ENCODE peak calls at places on chromosome 9, in nine cellular contexts. One of them, this sample, is unnamed.

GRCh38 chr9:136722969-136723356 is 10.6 kb downstream of the DIPK1B start:
- DNase-seq in activated T-cell treated with anti-CD3 and anti-CD28 coated beads, Interleukin-2, amount 50 U/mL, for 72 hours: no peak
- DNase-seq in activated CD4-positive, CD25-positive, alpha-beta regulatory T cell: no peak
- DNase-seq in psoas muscle: no peak
- DNase-seq in astrocyte of the hippocampus: no peak
- DNase-seq in cortex of kidney: no peak
- DNase-seq in stomach: no peak
- DNase-seq in HCT116: no peak
- DNase-seq in LHCN-M2: no peak
- DNase-seq in this sample: no peak

GRCh38 chr9:112831969-112832368 is 58.7 kb downstream of the SLC46A2 start:
- DNase-seq in LHCN-M2: no peak
- DNase-seq in astrocyte of the hippocampus: no peak
- DNase-seq in psoas muscle: no peak
- DNase-seq in cortex of kidney: no peak
- DNase-seq in activated CD4-positive, CD25-positive, alpha-beta regulatory T cell: no peak
- DNase-seq in activated T-cell treated with anti-CD3 and anti-CD28 coated beads, Interleukin-2, amount 50 U/mL, for 72 hours: no peak
- DNase-seq in HCT116: no peak
- DNase-seq in stomach: no peak
- DNase-seq in this sample: no peak

GRCh38 chr9:114507726-114508125 is 2.5 kb upstream of the WHRN start:
- DNase-seq in cortex of kidney: no peak
- DNase-seq in HCT116: no peak
- DNase-seq in activated T-cell treated with anti-CD3 and anti-CD28 coated beads, Interleukin-2, amount 50 U/mL, for 72 hours: no peak
- DNase-seq in stomach: no peak
- DNase-seq in astrocyte of the hippocampus: peak
- DNase-seq in psoas muscle: no peak
- DNase-seq in LHCN-M2: peak
- DNase-seq in activated CD4-positive, CD25-positive, alpha-beta regulatory T cell: no peak
- DNase-seq in this sample: no peak

GRCh38 chr9:89433826-89434225 is 64.1 kb downstream of the SEMA4D start:
- DNase-seq in activated T-cell treated with anti-CD3 and anti-CD28 coated beads, Interleukin-2, amount 50 U/mL, for 72 hours: no peak
- DNase-seq in activated CD4-positive, CD25-positive, alpha-beta regulatory T cell: no peak
- DNase-seq in astrocyte of the hippocampus: peak
- DNase-seq in psoas muscle: peak
- DNase-seq in cortex of kidney: no peak
- DNase-seq in LHCN-M2: peak
- DNase-seq in stomach: no peak
- DNase-seq in HCT116: no peak
- DNase-seq in this sample: no peak

GRCh38 chr9:6926436-6926835 is 168.7 kb downstream of the KDM4C start:
- DNase-seq in activated CD4-positive, CD25-positive, alpha-beta regulatory T cell: no peak
- DNase-seq in stomach: no peak
- DNase-seq in psoas muscle: no peak
- DNase-seq in activated T-cell treated with anti-CD3 and anti-CD28 coated beads, Interleukin-2, amount 50 U/mL, for 72 hours: no peak
- DNase-seq in HCT116: no peak
- DNase-seq in astrocyte of the hippocampus: peak
- DNase-seq in cortex of kidney: no peak
- DNase-seq in LHCN-M2: no peak
- DNase-seq in this sample: no peak

GRCh38 chr9:74942801-74943200 is 9.9 kb downstream of the C9orf40 start:
- DNase-seq in psoas muscle: no peak
- DNase-seq in activated CD4-positive, CD25-positive, alpha-beta regulatory T cell: no peak
- DNase-seq in activated T-cell treated with anti-CD3 and anti-CD28 coated beads, Interleukin-2, amount 50 U/mL, for 72 hours: peak
- DNase-seq in stomach: no peak
- DNase-seq in HCT116: no peak
- DNase-seq in astrocyte of the hippocampus: no peak
- DNase-seq in LHCN-M2: peak
- DNase-seq in cortex of kidney: no peak
- DNase-seq in this sample: no peak

GRCh38 chr9:130426883-130427282 is 17.9 kb upstream of the ASS1 start:
- DNase-seq in HCT116: no peak
- DNase-seq in psoas muscle: peak
- DNase-seq in stomach: no peak
- DNase-seq in activated T-cell treated with anti-CD3 and anti-CD28 coated beads, Interleukin-2, amount 50 U/mL, for 72 hours: no peak
- DNase-seq in activated CD4-positive, CD25-positive, alpha-beta regulatory T cell: no peak
- DNase-seq in cortex of kidney: no peak
- DNase-seq in astrocyte of the hippocampus: no peak
- DNase-seq in LHCN-M2: peak
- DNase-seq in this sample: no peak

GRCh38 chr9:36148652-36149051 is 12.1 kb downstream of the GLIPR2 start:
- DNase-seq in astrocyte of the hippocampus: peak
- DNase-seq in stomach: peak
- DNase-seq in psoas muscle: peak
- DNase-seq in activated CD4-positive, CD25-positive, alpha-beta regulatory T cell: peak
- DNase-seq in LHCN-M2: peak
- DNase-seq in HCT116: no peak
- DNase-seq in cortex of kidney: no peak
- DNase-seq in activated T-cell treated with anti-CD3 and anti-CD28 coated beads, Interleukin-2, amount 50 U/mL, for 72 hours: peak
- DNase-seq in this sample: peak

GRCh38 chr9:137083418-137084004 is 3.3 kb upstream of the MAN1B1 start:
- DNase-seq in activated CD4-positive, CD25-positive, alpha-beta regulatory T cell: no peak
- DNase-seq in psoas muscle: peak
- DNase-seq in cortex of kidney: no peak
- DNase-seq in stomach: peak
- DNase-seq in astrocyte of the hippocampus: peak
- DNase-seq in activated T-cell treated with anti-CD3 and anti-CD28 coated beads, Interleukin-2, amount 50 U/mL, for 72 hours: peak
- DNase-seq in LHCN-M2: peak
- DNase-seq in HCT116: peak
- DNase-seq in this sample: peak